ENCODE peak calls at places on chromosome 13, in four cellular contexts. One of them, this sample, is unnamed.

GRCh38 chr13:114078501-114079451 is 53.6 kb downstream of the RASA3 start:
- DNase-seq in stomach: peak; percentile 36
- DNase-seq in sigmoid colon: peak; percentile 71
- DNase-seq in tibial nerve: no peak
- DNase-seq in this sample: peak; percentile 61

GRCh38 chr13:79775830-79776229 is 294.9 kb downstream of the NDFIP2 start:
- DNase-seq in stomach: peak; percentile 29
- DNase-seq in sigmoid colon: no peak
- DNase-seq in tibial nerve: peak; percentile 47
- DNase-seq in this sample: no peak

GRCh38 chr13:109816979-109817275 is 30.5 kb upstream of the IRS2 start:
- DNase-seq in stomach: no peak
- DNase-seq in sigmoid colon: no peak
- DNase-seq in tibial nerve: no peak
- DNase-seq in this sample: no peak

GRCh38 chr13:42373048-42373812 is 101.3 kb downstream of the AKAP11 start:
- DNase-seq in stomach: no peak
- DNase-seq in sigmoid colon: no peak
- DNase-seq in tibial nerve: no peak
- DNase-seq in this sample: no peak

GRCh38 chr13:41465215-41465907 is 8.0 kb downstream of the RGCC start:
- DNase-seq in stomach: peak; percentile 52
- DNase-seq in sigmoid colon: no peak
- DNase-seq in tibial nerve: no peak
- DNase-seq in this sample: no peak

GRCh38 chr13:76250211-76250610 is 614.1 kb downstream of the LMO7 start:
- DNase-seq in stomach: no peak
- DNase-seq in sigmoid colon: no peak
- DNase-seq in tibial nerve: no peak
- DNase-seq in this sample: no peak

GRCh38 chr13:39451301-39451700 is 151.7 kb downstream of the LHFPL6 start:
- DNase-seq in stomach: no peak
- DNase-seq in sigmoid colon: no peak
- DNase-seq in tibial nerve: peak; percentile 70
- DNase-seq in this sample: no peak

GRCh38 chr13:82370306-82370705 is 1512.0 kb downstream of the SLITRK1 start:
- DNase-seq in stomach: no peak
- DNase-seq in sigmoid colon: no peak
- DNase-seq in tibial nerve: no peak
- DNase-seq in this sample: no peak

GRCh38 chr13:42076309-42076713 is 27.9 kb downstream of the DGKH start:
- DNase-seq in stomach: no peak
- DNase-seq in sigmoid colon: no peak
- DNase-seq in tibial nerve: no peak
- DNase-seq in this sample: no peak

GRCh38 chr13:51632643-51633357 is 48.5 kb downstream of the WDFY2 start:
- DNase-seq in stomach: no peak
- DNase-seq in sigmoid colon: no peak
- DNase-seq in tibial nerve: no peak
- DNase-seq in this sample: no peak

GRCh38 chr13:51726446-51727185 is 77.3 kb downstream of the DHRS12 start:
- DNase-seq in stomach: no peak
- DNase-seq in sigmoid colon: no peak
- DNase-seq in tibial nerve: no peak
- DNase-seq in this sample: no peak

GRCh38 chr13:73259061-73259908 is 200.5 kb downstream of the KLF5 start:
- DNase-seq in stomach: no peak
- DNase-seq in sigmoid colon: peak; percentile 72
- DNase-seq in tibial nerve: no peak
- DNase-seq in this sample: peak; percentile 48

GRCh38 chr13:51769455-51770127 is 34.4 kb downstream of the DHRS12 start:
- DNase-seq in stomach: peak; percentile 69
- DNase-seq in sigmoid colon: peak; percentile 87
- DNase-seq in tibial nerve: peak; percentile 80
- DNase-seq in this sample: peak; percentile 84

GRCh38 chr13:41496420-41497234 is 39.3 kb downstream of the RGCC start:
- DNase-seq in stomach: no peak
- DNase-seq in sigmoid colon: no peak
- DNase-seq in tibial nerve: no peak
- DNase-seq in this sample: no peak

GRCh38 chr13:102569488-102569887 is 27.3 kb upstream of the TPP2 start:
- DNase-seq in stomach: no peak
- DNase-seq in sigmoid colon: no peak
- DNase-seq in tibial nerve: no peak
- DNase-seq in this sample: no peak

GRCh38 chr13:25776722-25777121 is 275.1 kb downstream of the SHISA2 start:
- DNase-seq in stomach: no peak
- DNase-seq in sigmoid colon: no peak
- DNase-seq in tibial nerve: no peak
- DNase-seq in this sample: no peak

DNA sequence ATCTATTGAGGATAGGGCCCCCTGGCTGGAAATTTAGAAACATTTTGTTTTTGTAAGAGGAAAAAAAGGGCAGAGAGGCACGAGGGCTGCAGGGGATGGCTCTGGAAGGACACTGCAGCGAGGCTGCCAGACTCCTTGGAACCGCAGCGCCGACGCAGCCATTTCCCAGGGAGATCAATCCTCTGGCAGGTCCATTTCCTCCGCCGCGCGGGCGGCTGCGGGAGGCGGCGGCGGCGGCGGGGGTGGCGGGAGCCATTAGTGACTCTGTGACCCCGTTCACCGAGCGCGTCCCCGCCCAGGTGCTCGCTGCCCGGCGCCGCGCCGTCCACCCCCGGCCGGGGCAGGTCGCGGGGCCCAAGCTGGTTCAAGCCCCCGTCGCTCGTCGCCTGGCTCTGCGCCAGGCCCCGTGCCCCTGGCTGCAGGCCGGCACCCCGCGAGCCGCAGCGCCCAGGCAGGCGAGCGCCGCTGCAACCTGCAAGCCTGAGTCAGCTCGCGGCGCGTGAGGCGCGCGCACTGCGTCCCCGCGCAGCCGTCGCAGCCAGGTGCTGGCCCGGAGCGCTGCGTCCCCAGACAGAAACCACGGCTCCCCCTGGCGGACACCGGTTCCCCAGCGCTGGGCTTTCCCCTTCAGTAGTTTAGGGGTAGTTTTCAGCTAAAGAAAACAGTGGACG is 192.6 kb downstream of the KATNAL1 start:
- DNase-seq in stomach: peak; percentile 96
- DNase-seq in sigmoid colon: peak; percentile 94
- DNase-seq in tibial nerve: peak; percentile 91
- DNase-seq in this sample: peak; percentile 92
- TF ChIP-seq POLR2A in stomach: no peak
- TF ChIP-seq POLR2A in sigmoid colon: no peak
- TF ChIP-seq POLR2A in tibial nerve: no peak
- TF ChIP-seq POLR2A in this sample: peak; percentile 42

GRCh38 chr13:19085258-19085657 is 96.4 kb downstream of the TUBA3C start:
- DNase-seq in stomach: no peak
- DNase-seq in sigmoid colon: no peak
- DNase-seq in tibial nerve: no peak
- DNase-seq in this sample: no peak
- H3K9me3 ChIP-seq in stomach: peaks cover 4% of the 10 kb centered on the region
- H3K9me3 ChIP-seq in sigmoid colon: no peaks in the 10 kb centered on the region
- H3K9me3 ChIP-seq in tibial nerve: no peaks in the 10 kb centered on the region
- H3K9me3 ChIP-seq in this sample: no peaks in the 10 kb centered on the region

GRCh38 chr13:27251166-27252088 is at the start of gene RPL21:
- DNase-seq in stomach: peak; percentile 96
- DNase-seq in sigmoid colon: peak; percentile 98
- DNase-seq in tibial nerve: peak; percentile 94
- DNase-seq in this sample: peak; percentile 97
- H3K27ac ChIP-seq in stomach: peak within 1 kb of the TSS; percentile 96
- H3K27ac ChIP-seq in sigmoid colon: peak within 1 kb of the TSS; percentile 88
- H3K27ac ChIP-seq in tibial nerve: peak within 1 kb of the TSS; percentile 95
- H3K27ac ChIP-seq in this sample: peak within 1 kb of the TSS; percentile 95

GRCh38 chr13:98592353-98592740 is 15.4 kb upstream of the STK24 start:
- DNase-seq in stomach: no peak
- DNase-seq in sigmoid colon: no peak
- DNase-seq in tibial nerve: no peak
- DNase-seq in this sample: no peak
- TF ChIP-seq POLR2A in stomach: no peak
- TF ChIP-seq POLR2A in sigmoid colon: no peak
- TF ChIP-seq POLR2A in tibial nerve: no peak
- TF ChIP-seq POLR2A in this sample: no peak

GRCh38 chr13:105272660-105273631 is 1262.5 kb downstream of the EFNB2 start:
- DNase-seq in stomach: no peak
- DNase-seq in sigmoid colon: no peak
- DNase-seq in tibial nerve: no peak
- DNase-seq in this sample: no peak

GRCh38 chr13:105273665-105274222 is 1261.7 kb downstream of the EFNB2 start:
- DNase-seq in stomach: no peak
- DNase-seq in sigmoid colon: no peak
- DNase-seq in tibial nerve: no peak
- DNase-seq in this sample: no peak

GRCh38 chr13:105278797-105279425 is 1256.6 kb downstream of the EFNB2 start:
- DNase-seq in stomach: no peak
- DNase-seq in sigmoid colon: no peak
- DNase-seq in tibial nerve: no peak
- DNase-seq in this sample: no peak

GRCh38 chr13:105276571-105276970 is 1258.9 kb downstream of the EFNB2 start:
- DNase-seq in stomach: no peak
- DNase-seq in sigmoid colon: no peak
- DNase-seq in tibial nerve: no peak
- DNase-seq in this sample: no peak
- H3K9me3 ChIP-seq in stomach: no peaks in the 10 kb centered on the region
- H3K9me3 ChIP-seq in sigmoid colon: no peaks in the 10 kb centered on the region
- H3K9me3 ChIP-seq in tibial nerve: no peaks in the 10 kb centered on the region
- H3K9me3 ChIP-seq in this sample: no peaks in the 10 kb centered on the region

GRCh38 chr13:90690458-90691063 is 656.9 kb upstream of the MIR17HG start:
- DNase-seq in stomach: no peak
- DNase-seq in sigmoid colon: no peak
- DNase-seq in tibial nerve: no peak
- DNase-seq in this sample: no peak

GRCh38 chr13:90683711-90684131 is 663.8 kb upstream of the MIR17HG start:
- DNase-seq in stomach: no peak
- DNase-seq in sigmoid colon: no peak
- DNase-seq in tibial nerve: no peak
- DNase-seq in this sample: no peak

GRCh38 chr13:90680826-90681225 is 666.7 kb upstream of the MIR17HG start:
- DNase-seq in stomach: no peak
- DNase-seq in sigmoid colon: no peak
- DNase-seq in tibial nerve: no peak
- DNase-seq in this sample: no peak

GRCh38 chr13:90689111-90689510 is 658.4 kb upstream of the MIR17HG start:
- DNase-seq in stomach: no peak
- DNase-seq in sigmoid colon: no peak
- DNase-seq in tibial nerve: no peak
- DNase-seq in this sample: no peak

GRCh38 chr13:90686438-90686837 is 661.0 kb upstream of the MIR17HG start:
- DNase-seq in stomach: no peak
- DNase-seq in sigmoid colon: no peak
- DNase-seq in tibial nerve: no peak
- DNase-seq in this sample: no peak
- H3K27ac ChIP-seq in stomach: no peak overlapping the region
- H3K27ac ChIP-seq in sigmoid colon: no peak overlapping the region
- H3K27ac ChIP-seq in tibial nerve: no peak overlapping the region
- H3K27ac ChIP-seq in this sample: no peak overlapping the region

DNA sequence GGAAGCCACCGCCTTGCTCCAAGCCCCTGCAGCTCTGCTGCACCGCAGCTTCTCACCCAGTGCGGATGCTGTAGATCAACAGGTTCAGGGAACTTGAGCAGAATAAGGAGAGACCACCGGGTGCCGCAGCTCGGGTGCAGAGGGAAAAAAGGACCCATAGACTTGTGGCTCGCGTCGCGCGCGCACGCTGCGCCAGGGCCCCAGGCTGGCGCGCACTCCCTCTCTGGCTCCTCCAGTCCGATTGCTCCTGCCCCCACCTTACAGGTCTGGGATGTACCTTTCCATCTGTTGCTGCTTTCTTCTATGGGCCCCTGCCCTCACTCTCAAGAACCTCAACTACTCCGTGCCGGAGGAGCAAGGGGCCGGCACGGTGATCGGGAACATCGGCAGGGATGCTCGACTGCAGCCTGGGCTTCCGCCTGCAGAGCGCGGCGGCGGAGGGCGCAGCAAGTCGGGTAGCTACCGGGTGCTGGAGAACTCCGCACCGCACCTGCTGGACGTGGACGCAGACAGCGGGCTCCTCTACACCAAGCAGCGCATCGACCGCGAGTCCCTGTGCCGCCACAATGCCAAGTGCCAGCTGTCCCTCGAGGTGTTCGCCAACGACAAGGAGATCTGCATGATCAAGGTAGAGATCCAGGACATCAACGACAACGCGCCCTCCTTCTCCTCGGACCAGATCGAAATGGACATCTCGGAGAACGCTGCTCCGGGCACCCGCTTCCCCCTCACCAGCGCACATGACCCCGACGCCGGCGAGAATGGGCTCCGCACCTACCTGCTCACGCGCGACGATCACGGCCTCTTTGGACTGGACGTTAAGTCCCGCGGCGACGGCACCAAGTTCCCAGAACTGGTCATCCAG is 964 bp downstream of the PCDH17 start:
- DNase-seq in stomach: no peak
- DNase-seq in sigmoid colon: peak; percentile 62
- DNase-seq in tibial nerve: no peak
- DNase-seq in this sample: no peak
- TF ChIP-seq POLR2A in stomach: no peak
- TF ChIP-seq POLR2A in sigmoid colon: no peak
- TF ChIP-seq POLR2A in tibial nerve: no peak
- TF ChIP-seq POLR2A in this sample: no peak